ENCODE peak calls at places on chromosomes 4 and X, in ten cellular contexts. L is naive thymus-derived CD4-positive, alpha-beta T cell; S is HAP-1; V is iPS DF 6.9; U is HFF-Myc; Y is CD8-positive, alpha-beta T cell; D is brain microvascular endothelial cell; H is fibroblast of pulmonary artery; M is mesenchymal stem cell; E is cardiac muscle cell. W is an unnamed sample.

GRCh38 chr4:181645489-181645888 is 597.7 kb upstream of the TENM3 start:
- DNase-seq in L (no peak), S (no peak), V (no peak), U (no peak), Y (no peak), D (no peak), H (no peak), M (no peak), E (no peak), W (no peak)

GRCh38 chrX:95346854-95347253 is 1337.8 kb upstream of the DIAPH2 start:
- DNase-seq in L (no peak), S (no peak), V (no peak), U (no peak), Y (no peak), D (no peak), H (peak), M (no peak), E (no peak), W (no peak)

GRCh38 chr4:3729188-3729884 is 36.8 kb upstream of the ADRA2C start:
- DNase-seq in L (no peak), S (no peak), V (no peak), U (no peak), Y (no peak), D (no peak), H (no peak), M (no peak), E (no peak), W (peak)

GRCh38 chr4:48259748-48260147 is 9.9 kb downstream of the TEC start:
- DNase-seq in L (no peak), S (no peak), V (no peak), U (no peak), Y (no peak), D (no peak), H (no peak), M (no peak), E (no peak), W (no peak)

GRCh38 chrX:65587616-65588526 is 53.3 kb upstream of the LAS1L start:
- DNase-seq in L (no peak), S (no peak), V (no peak), U (no peak), Y (no peak), D (peak), H (peak), M (no peak), E (no peak), W (peak)

GRCh38 chr4:14749910-14750309 is 252.4 kb upstream of the CPEB2 start:
- DNase-seq in L (peak), S (peak), V (no peak), U (no peak), Y (no peak), D (peak), H (peak), M (peak), E (peak), W (no peak)

GRCh38 chrX:20067709-20068315 is 48.9 kb downstream of the MAP7D2 start:
- DNase-seq in L (no peak), S (no peak), V (no peak), U (peak), Y (no peak), D (peak), H (peak), M (peak), E (no peak), W (peak)

GRCh38 chr4:123555500-123556273 is 159.1 kb downstream of the SPRY1 start:
- DNase-seq in L (no peak), S (peak), V (no peak), U (no peak), Y (no peak), D (peak), H (peak), M (peak), E (peak), W (peak)

GRCh38 chr4:75158451-75158850 is 225.5 kb downstream of the PARM1 start:
- DNase-seq in L (no peak), S (no peak), V (no peak), U (no peak), Y (no peak), D (no peak), H (no peak), M (peak), E (no peak), W (no peak)

GRCh38 chr4:25694466-25694865 is 38.8 kb downstream of the SLC34A2 start:
- DNase-seq in L (no peak), S (no peak), V (no peak), U (no peak), Y (no peak), D (peak), H (peak), M (peak), E (no peak), W (no peak)

DNA sequence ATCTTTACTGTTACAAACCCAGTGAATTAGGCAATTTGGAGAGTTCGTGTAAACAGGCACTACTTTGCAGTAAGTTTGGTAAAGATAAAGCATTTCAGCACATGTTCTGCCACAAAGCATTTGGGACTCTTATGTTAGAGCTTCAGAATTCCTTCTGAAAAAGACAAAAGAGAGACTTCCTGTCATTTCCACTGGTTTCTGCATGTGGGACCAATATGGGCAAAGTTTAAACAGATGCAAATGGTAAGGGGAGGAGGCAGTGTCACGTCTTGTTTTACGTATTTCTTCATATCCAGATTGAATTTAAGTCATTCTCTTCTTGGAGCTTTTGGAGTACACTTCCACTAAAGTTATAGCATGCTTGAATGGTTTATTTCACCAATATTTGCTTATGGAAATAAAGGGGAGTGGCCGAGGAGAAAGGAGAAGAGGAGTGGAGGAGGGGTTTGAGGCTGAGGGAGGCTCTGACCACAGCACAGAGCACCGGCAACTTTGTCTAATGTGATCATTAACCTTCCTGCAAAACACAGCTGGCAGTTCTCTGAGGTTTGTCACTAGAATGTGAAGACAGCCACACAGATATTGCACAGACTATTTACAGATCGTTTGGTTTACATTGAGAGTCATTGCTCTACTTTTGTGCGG is at the start of gene APELA:
- DNase-seq in L (no peak), S (peak), V (no peak), U (peak), Y (no peak), D (no peak), H (no peak), M (peak), E (peak), W (no peak)
- H3K4me3 ChIP-seq in L (no peak), S (peak), V (peak), U (no peak), Y (no peak), D (no peak), H (no peak), M (no peak), E (peak), W (no peak)

GRCh38 chr4:76607266-76607799 is 172.3 kb downstream of the SHROOM3 start:
- DNase-seq in L (no peak), S (peak), V (no peak), U (no peak), Y (no peak), D (no peak), H (peak), M (peak), E (no peak), W (no peak)

GRCh38 chr4:76607846-76608245 is 172.8 kb downstream of the SHROOM3 start:
- DNase-seq in L (no peak), S (peak), V (no peak), U (no peak), Y (no peak), D (no peak), H (no peak), M (no peak), E (no peak), W (no peak)

GRCh38 chr4:76610751-76611150 is 175.7 kb downstream of the SHROOM3 start:
- DNase-seq in L (no peak), S (no peak), V (no peak), U (no peak), Y (no peak), D (no peak), H (no peak), M (no peak), E (no peak), W (no peak)

GRCh38 chr4:76605099-76605563 is 170.1 kb downstream of the SHROOM3 start:
- DNase-seq in L (no peak), S (no peak), V (no peak), U (peak), Y (no peak), D (no peak), H (no peak), M (no peak), E (no peak), W (no peak)

DNA sequence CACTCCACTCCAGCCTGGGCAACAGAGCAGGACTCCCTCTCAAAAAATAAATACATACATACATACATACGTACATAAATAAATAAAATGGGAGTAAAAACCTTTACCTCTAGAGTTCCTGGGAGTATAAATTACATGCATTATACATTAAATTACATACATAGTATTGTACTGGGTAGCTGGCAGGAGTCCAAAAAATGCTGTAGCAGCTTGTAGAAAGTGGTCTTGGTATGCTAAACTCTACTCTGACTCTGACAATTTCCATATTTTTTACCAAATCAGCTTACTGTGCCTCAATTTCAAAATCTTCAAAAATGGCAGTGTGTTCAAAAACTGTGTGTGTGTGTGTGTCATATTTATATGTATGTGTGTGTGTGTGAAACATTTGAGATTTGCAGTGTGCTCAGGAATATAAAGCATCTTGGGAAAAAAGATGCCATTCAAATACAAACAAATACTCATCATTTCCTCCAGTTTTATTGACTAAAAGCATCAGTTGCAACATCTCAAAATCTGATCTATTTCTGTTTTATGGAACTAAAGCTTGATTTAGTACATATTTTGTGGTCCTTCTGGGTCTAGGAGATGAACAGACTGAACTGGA is 171.7 kb downstream of the SHROOM3 start:
- DNase-seq in L (no peak), S (peak), V (no peak), U (no peak), Y (no peak), D (no peak), H (no peak), M (peak), E (peak), W (no peak)
- H3K4me3 ChIP-seq in L (no peak), S (no peak), V (no peak), U (no peak), Y (no peak), D (no peak), H (no peak), M (no peak), E (no peak), W (no peak)

DNA sequence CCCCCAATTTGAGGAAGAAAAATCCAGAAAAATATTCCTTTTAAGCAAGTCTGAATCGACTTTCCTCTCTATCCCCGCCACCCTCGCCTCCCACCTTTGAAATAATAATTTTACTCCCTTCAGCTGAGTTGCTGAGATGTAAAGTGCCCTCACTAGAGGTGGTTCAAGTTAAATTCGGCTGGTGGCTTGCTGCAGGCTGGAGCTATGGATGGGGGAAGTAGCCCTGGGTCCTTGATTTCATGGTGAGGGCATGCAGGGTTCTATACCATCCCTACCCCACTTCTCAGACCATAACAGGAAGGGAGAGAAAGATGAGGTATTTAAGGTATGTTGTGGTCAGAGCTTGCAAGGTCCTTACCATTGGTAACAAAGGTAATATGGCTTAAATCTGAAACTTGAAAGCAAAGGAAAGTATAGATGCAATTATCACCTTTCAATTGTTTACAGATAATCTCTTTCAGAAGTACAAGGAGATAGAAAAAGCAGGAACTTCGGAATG is 440.0 kb downstream of the INPP4B start:
- DNase-seq in L (no peak), S (peak), V (no peak), U (no peak), Y (no peak), D (no peak), H (peak), M (no peak), E (peak), W (no peak)
- H3K4me3 ChIP-seq in L (peak), S (no peak), V (no peak), U (peak), Y (peak), D (peak), H (peak), M (peak), E (no peak), W (peak)

DNA sequence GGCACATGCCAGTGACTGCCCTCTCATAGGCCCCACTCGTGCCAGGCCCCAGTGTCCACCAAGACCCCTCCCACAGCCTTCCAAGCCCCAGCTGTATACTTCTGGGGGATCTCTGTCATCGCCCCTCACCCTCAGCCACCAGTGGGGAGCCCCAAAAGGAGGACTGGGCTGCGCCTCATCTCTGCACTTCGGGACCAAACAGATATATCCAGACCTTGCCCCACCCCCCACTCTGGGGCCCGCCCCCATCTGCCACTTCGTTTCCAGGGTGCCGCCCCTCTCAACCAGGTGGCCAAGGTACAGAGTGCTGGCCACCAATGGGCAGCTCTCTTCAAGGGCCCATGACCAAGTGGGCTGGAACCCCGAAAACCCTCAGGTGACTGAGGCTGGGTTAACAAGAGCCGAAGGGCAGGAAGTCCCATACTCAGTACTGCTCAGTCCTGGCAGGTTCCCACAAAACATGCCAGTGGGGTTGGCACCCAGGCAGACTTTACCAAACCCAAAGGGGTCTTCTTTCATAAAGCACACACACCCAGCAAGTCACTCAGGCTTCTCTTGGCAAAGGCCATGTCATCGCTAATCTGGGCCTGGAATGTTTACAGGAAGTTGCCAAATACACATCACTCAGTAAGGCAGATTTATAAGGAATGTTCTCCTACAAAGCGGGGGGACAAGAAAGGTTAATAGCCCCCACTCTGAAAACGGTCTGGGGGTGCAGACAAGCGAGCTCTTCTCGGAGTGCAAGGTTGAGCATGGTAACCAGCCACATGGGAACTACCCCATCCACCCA is 4.4 kb downstream of the ZFYVE28 start:
- DNase-seq in L (peak), S (no peak), V (no peak), U (no peak), Y (peak), D (no peak), H (peak), M (peak), E (no peak), W (no peak)
- H3K4me3 ChIP-seq in L (peak), S (no peak), V (no peak), U (no peak), Y (peak), D (no peak), H (peak), M (no peak), E (no peak), W (no peak)

GRCh38 chrX:49061490-49061889 is 2.7 kb downstream of the CCDC120 start:
- DNase-seq in L (no peak), S (no peak), V (no peak), U (no peak), Y (no peak), D (no peak), H (no peak), M (no peak), E (no peak), W (no peak)

GRCh38 chrX:49060914-49061313 is 2.1 kb downstream of the CCDC120 start:
- DNase-seq in L (no peak), S (no peak), V (no peak), U (no peak), Y (no peak), D (no peak), H (no peak), M (no peak), E (no peak), W (no peak)

GRCh38 chrX:49059209-49060191 is 701 bp downstream of the CCDC120 start:
- DNase-seq in L (no peak), S (no peak), V (no peak), U (no peak), Y (no peak), D (no peak), H (no peak), M (no peak), E (no peak), W (no peak)

GRCh38 chrX:49061916-49062315 is 3.1 kb downstream of the CCDC120 start:
- DNase-seq in L (no peak), S (no peak), V (no peak), U (no peak), Y (no peak), D (no peak), H (no peak), M (no peak), E (no peak), W (no peak)

DNA sequence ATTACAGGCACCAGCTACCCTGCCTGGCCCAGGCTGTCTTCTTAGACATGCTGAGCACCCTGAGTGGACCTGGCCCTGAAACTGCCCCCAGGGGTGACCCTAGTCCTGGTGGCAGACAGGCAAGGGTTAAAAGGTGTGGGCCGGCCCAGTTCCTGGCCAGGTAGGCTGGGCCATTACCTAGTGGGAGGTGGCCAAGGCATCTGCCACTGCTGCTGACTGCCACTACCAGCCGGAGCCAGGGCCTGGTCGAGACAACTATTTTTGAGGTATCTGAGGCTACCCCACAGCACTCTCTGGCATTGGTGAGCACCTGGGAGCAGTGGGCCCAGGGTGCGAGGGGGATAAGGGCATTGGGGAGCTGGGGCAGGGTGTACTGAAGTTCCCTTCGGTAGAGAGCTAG is at the start of gene CCDC120:
- DNase-seq in L (no peak), S (no peak), V (no peak), U (no peak), Y (no peak), D (no peak), H (no peak), M (no peak), E (no peak), W (no peak)
- H3K4me3 ChIP-seq in L (no peak), S (no peak), V (peak), U (no peak), Y (no peak), D (no peak), H (no peak), M (no peak), E (no peak), W (no peak)

DNA sequence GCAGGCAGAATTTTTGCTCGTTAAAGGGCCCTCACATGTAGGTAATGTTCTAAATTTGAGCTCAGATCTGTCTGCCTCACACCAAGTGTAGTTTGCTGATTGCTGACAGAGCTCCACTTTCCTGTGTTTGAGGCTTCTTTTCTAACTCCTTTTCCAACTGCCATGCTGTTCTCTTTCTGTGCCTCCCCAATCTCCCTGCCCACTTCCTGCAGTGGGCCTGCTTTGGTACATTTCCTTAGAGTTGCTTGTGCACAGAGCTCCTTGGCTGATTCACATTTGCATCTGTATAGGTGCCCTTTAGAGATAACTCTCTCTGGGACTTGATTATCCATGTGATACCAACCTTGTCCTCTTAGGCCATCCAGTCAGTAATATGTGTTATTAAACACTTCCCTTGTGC is 4.5 kb downstream of the MED28 start:
- DNase-seq in L (no peak), S (no peak), V (no peak), U (no peak), Y (no peak), D (no peak), H (no peak), M (no peak), E (no peak), W (no peak)
- H3K4me3 ChIP-seq in L (no peak), S (no peak), V (no peak), U (peak), Y (no peak), D (no peak), H (no peak), M (peak), E (no peak), W (no peak)

GRCh38 chr4:184460495-184461285 is 13.7 kb downstream of the IRF2 start:
- DNase-seq in L (no peak), S (no peak), V (no peak), U (no peak), Y (no peak), D (no peak), H (no peak), M (no peak), E (no peak), W (no peak)
- H3K4me3 ChIP-seq in L (no peak), S (no peak), V (no peak), U (no peak), Y (no peak), D (no peak), H (no peak), M (no peak), E (no peak), W (no peak)

DNA sequence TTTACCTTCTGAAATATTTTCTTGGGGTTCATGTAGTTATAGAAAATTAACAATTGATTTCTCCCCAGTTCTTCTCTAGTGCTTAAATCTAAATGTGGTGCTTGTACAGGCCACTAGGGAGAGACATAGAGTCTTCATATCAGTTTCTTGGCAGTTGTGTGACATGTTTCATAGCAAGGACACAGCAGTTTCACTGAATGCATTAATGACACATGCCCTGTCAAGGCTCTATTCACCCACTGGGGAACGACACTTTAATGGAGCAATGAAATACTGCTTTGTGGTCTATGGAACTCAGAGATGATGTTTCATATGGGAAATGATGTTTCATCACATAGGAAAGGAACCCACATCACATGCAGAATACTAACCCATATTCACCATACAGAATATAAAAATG is 2.8 kb downstream of the VEGFC start:
- DNase-seq in L (no peak), S (peak), V (no peak), U (peak), Y (no peak), D (peak), H (peak), M (peak), E (peak), W (peak)
- H3K4me3 ChIP-seq in L (no peak), S (no peak), V (no peak), U (peak), Y (no peak), D (peak), H (peak), M (peak), E (no peak), W (peak)

GRCh38 chr4:89285735-89286134 is 21.9 kb downstream of the GPRIN3 start:
- DNase-seq in L (no peak), S (no peak), V (no peak), U (no peak), Y (no peak), D (no peak), H (no peak), M (no peak), E (no peak), W (no peak)
- H3K4me3 ChIP-seq in L (no peak), S (no peak), V (no peak), U (no peak), Y (no peak), D (no peak), H (no peak), M (no peak), E (no peak), W (no peak)